ENCODE peak calls at places on chromosomes 3 and 15, in ten cellular contexts. V is GM23338, W is tibial artery, G is H1, N is GM06990, Z is body of pancreas, O is osteoblast, R is endothelial cell, L is astrocyte of the cerebellum, H is uterus. X is an unnamed sample.

GRCh38 chr3:97793415-97794019 is 28.3 kb upstream of the CRYBG3 start:
- DNase-seq in G (no peak), L (peak; percentile 59), H (no peak), V (peak; percentile 73), Z (no peak), W (no peak), N (peak; percentile 9), R (no peak), O (peak; percentile 32), X (peak; percentile 70)

GRCh38 chr3:174529298-174529697 is 329.8 kb upstream of the NAALADL2 start:
- DNase-seq in O (no peak), V (no peak), W (no peak), H (no peak), L (no peak), R (no peak), N (no peak), G (no peak), Z (no peak), X (no peak)

GRCh38 chr3:69739204-69740102 is at the start of gene MITF:
- DNase-seq in V (peak; percentile 97), L (peak; percentile 73), Z (peak; percentile 88), G (peak; percentile 90), R (peak; percentile 89), W (peak; percentile 96), H (peak; percentile 92), N (peak; percentile 82), O (peak; percentile 98), X (peak; percentile 93)

GRCh38 chr15:71512281-71513016 is 297.9 kb upstream of the NR2E3 start:
- DNase-seq in G (no peak), H (no peak), W (no peak), Z (no peak), O (no peak), R (no peak), L (no peak), N (no peak), V (no peak), X (no peak)

GRCh38 chr3:60316121-60316783 is 935.0 kb downstream of the FHIT start:
- DNase-seq in N (no peak), W (no peak), V (no peak), Z (no peak), H (no peak), L (peak; percentile 72), O (no peak), R (no peak), G (no peak), X (no peak)

GRCh38 chr3:99980606-99981005 is 133.7 kb downstream of the FILIP1L start:
- DNase-seq in Z (no peak), G (no peak), W (no peak), H (no peak), N (no peak), O (no peak), R (no peak), L (no peak), V (no peak), X (no peak)

GRCh38 chr3:160753953-160754352 is 2.1 kb upstream of the PPM1L start:
- DNase-seq in L (no peak), Z (no peak), W (no peak), O (peak; percentile 35), R (no peak), H (no peak), V (no peak), G (no peak), N (no peak), X (no peak)

GRCh38 chr3:141311170-141311495 is 57.2 kb upstream of the ZBTB38 start:
- DNase-seq in L (no peak), N (no peak), Z (no peak), O (no peak), W (no peak), V (no peak), R (no peak), G (no peak), H (no peak), X (no peak)

GRCh38 chr3:171566803-171567422 is 106.7 kb upstream of the TNIK start:
- DNase-seq in V (peak; percentile 82), H (no peak), O (no peak), Z (no peak), W (no peak), N (no peak), L (peak; percentile 22), R (no peak), G (no peak), X (peak; percentile 56)

GRCh38 chr3:107752202-107752990 is 229.6 kb downstream of the BBX start:
- DNase-seq in W (no peak), L (peak; percentile 8), Z (peak; percentile 15), G (no peak), V (peak; percentile 68), O (no peak), H (no peak), N (no peak), R (peak; percentile 29), X (peak; percentile 50)
- TF ChIP-seq CTCF in W (peak; percentile 30), L (peak; percentile 57), Z (peak; percentile 39), G (peak; percentile 9), V (peak; percentile 77), O (peak; percentile 60), H (no peak), N (peak; percentile 52), R (peak; percentile 34), X (peak; percentile 42)

GRCh38 chr15:67067161-67067853 is 1.9 kb downstream of the SMAD3 start:
- DNase-seq in R (peak; percentile 11), H (peak; percentile 27), Z (no peak), G (no peak), L (no peak), W (no peak), V (peak; percentile 81), N (no peak), O (peak; percentile 84), X (no peak)

GRCh38 chr15:67064607-67065530 is 533 bp upstream of the SMAD3 start:
- DNase-seq in O (no peak), Z (peak; percentile 73), W (peak; percentile 67), R (peak; percentile 55), G (peak; percentile 81), H (no peak), L (no peak), N (peak; percentile 58), V (peak; percentile 81), X (peak; percentile 51)

GRCh38 chr15:67063689-67064606 is 1.5 kb upstream of the SMAD3 start:
- DNase-seq in Z (peak; percentile 62), V (peak; percentile 87), H (no peak), R (peak; percentile 26), L (no peak), O (no peak), G (peak; percentile 73), W (no peak), N (no peak), X (no peak)

GRCh38 chr15:67066041-67067021 is 929 bp downstream of the SMAD3 start:
- DNase-seq in L (no peak), Z (no peak), R (peak; percentile 31), H (peak; percentile 45), N (no peak), W (no peak), O (peak; percentile 90), V (peak; percentile 67), G (no peak), X (no peak)

DNA sequence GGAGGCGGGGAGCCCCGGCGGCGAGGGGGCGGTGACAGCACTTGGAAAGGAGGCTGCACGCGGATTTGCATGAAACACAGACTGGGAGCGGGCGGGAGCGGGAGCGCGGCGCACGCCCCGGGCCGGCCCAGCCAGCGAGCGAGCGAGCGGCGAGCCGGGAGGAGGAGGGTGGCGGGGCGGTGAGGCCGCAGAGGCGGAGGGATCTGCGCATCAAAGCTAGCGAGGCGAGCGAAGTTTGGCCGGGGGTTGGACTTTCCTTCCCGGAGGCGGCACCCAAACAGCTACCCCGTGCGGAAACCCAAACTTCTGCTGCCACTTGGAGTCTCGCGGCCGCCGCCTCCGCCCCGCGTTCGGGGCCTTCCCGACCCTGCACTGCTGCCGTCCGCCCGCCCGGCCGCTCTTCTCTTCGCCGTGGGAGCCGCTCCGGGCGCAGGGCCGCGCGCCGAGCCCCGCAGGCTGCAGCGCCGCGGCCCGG is at the start of gene SMAD3:
- DNase-seq in L (peak; percentile 82), R (peak; percentile 79), V (peak; percentile 89), O (peak; percentile 99), Z (peak; percentile 92), N (peak; percentile 85), G (peak; percentile 84), H (peak; percentile 92), W (peak; percentile 89), X (peak; percentile 91)
- TF ChIP-seq CTCF in L (no peak), R (no peak), V (no peak), O (no peak), Z (no peak), N (peak; percentile 5), G (no peak), H (no peak), W (no peak), X (no peak)

DNA sequence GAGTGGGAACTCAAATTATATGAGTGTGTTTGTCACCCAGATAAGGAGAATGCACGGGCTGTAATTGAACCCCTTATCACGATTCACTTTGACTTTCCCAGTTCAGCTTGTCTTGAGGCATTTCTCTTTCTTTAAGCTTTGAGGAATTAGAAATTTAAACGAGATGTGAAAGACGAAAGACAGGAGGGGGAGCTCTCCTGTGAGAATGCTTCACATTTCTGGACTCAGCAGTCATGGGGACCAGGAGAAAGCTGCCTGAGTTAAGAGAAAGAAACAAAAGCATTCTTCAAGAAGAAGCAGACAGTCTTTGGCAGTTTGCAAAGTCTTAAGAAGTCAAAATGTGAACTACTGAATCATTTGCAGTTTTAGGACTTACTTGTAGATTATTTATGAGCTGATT is 205.6 kb downstream of the NECTIN3 start:
- DNase-seq in N (no peak), V (peak; percentile 81), Z (no peak), W (no peak), H (no peak), R (no peak), L (peak; percentile 34), O (peak; percentile 58), G (no peak), X (no peak)
- TF ChIP-seq CTCF in N (no peak), V (peak; percentile 41), Z (no peak), W (no peak), H (no peak), R (no peak), L (peak; percentile 50), O (peak; percentile 41), G (no peak), X (no peak)

GRCh38 chr15:65037279-65037678 is 7.8 kb upstream of the MTFMT start:
- DNase-seq in Z (no peak), L (no peak), N (no peak), W (no peak), R (no peak), H (no peak), O (no peak), G (no peak), V (no peak), X (no peak)

GRCh38 chr15:65034719-65035118 is 5.3 kb upstream of the MTFMT start:
- DNase-seq in V (no peak), H (no peak), L (no peak), G (peak; percentile 19), R (no peak), O (no peak), N (no peak), W (no peak), Z (no peak), X (no peak)

GRCh38 chr15:65032823-65033537 is 3.5 kb upstream of the MTFMT start:
- DNase-seq in V (peak; percentile 92), H (peak; percentile 53), N (peak; percentile 49), Z (peak; percentile 70), W (peak; percentile 47), G (peak; percentile 79), R (peak; percentile 77), O (peak; percentile 83), L (no peak), X (peak; percentile 84)

GRCh38 chr15:65029736-65030208 is 333 bp upstream of the MTFMT start:
- DNase-seq in R (no peak), Z (no peak), L (no peak), H (no peak), V (no peak), G (no peak), N (no peak), W (no peak), O (no peak), X (no peak)

GRCh38 chr15:65033659-65034269 is 4.3 kb upstream of the MTFMT start:
- DNase-seq in W (no peak), V (peak; percentile 66), G (peak; percentile 42), H (no peak), O (peak; percentile 82), N (no peak), Z (no peak), R (no peak), L (no peak), X (peak; percentile 49)
- TF ChIP-seq CTCF in W (peak; percentile 60), V (peak; percentile 50), G (no peak), H (peak; percentile 56), O (peak; percentile 71), N (peak; percentile 71), Z (peak; percentile 27), R (no peak), L (peak; percentile 73), X (peak; percentile 64)